ENCODE peak calls at places on chromosomes 6 and 20, in seven cellular contexts. Q, C, K, N, F, O and L are unnamed samples. For H3K27me3, the result is how much of the 10 kb centered on the place peaks cover.

GRCh38 chr20:57596998-57597939 is 23.0 kb downstream of the ZBP1 start:
- DNase-seq in Q (peak), C (peak), K (peak), N (peak), F (peak), O (peak), L (peak)

GRCh38 chr6:15507746-15508145 is 155.1 kb downstream of the DTNBP1 start:
- DNase-seq in Q (no peak), C (no peak), K (no peak), N (no peak), F (no peak), O (no peak), L (no peak)

GRCh38 chr6:50840814-50841192 is 22.1 kb downstream of the TFAP2B start:
- DNase-seq in Q (no peak), C (no peak), K (no peak), N (peak), F (no peak), O (no peak), L (no peak)

GRCh38 chr6:169865346-169866139 is 114.1 kb downstream of the ERMARD start:
- DNase-seq in Q (no peak), C (no peak), K (no peak), N (no peak), F (no peak), O (no peak), L (no peak)

GRCh38 chr20:31661625-31662371 is 24.1 kb downstream of the COX4I2 start:
- DNase-seq in Q (peak), C (peak), K (peak), N (peak), F (peak), O (peak), L (peak)

GRCh38 chr6:170236131-170236851 is 54.6 kb downstream of the DLL1 start:
- DNase-seq in Q (no peak), C (no peak), K (no peak), N (no peak), F (no peak), O (no peak), L (no peak)

GRCh38 chr6:1402369-1402768 is 13.0 kb downstream of the FOXF2 start:
- DNase-seq in Q (no peak), C (no peak), K (no peak), N (no peak), F (no peak), O (no peak), L (no peak)

GRCh38 chr20:14334306-14334930 is 3.0 kb downstream of the FLRT3 start:
- DNase-seq in Q (peak), C (peak), K (peak), N (peak), F (peak), O (no peak), L (peak)

GRCh38 chr6:137792160-137793033 is 74.7 kb upstream of the TNFAIP3 start:
- DNase-seq in Q (no peak), C (no peak), K (no peak), N (no peak), F (no peak), O (no peak), L (no peak)

GRCh38 chr6:142323377-142323776 is 21.6 kb downstream of the ADGRG6 start:
- DNase-seq in Q (no peak), C (no peak), K (no peak), N (no peak), F (peak), O (no peak), L (peak)

GRCh38 chr6:49557177-49557576 is 6.7 kb downstream of the C6orf141 start:
- DNase-seq in Q (no peak), C (no peak), K (no peak), N (no peak), F (no peak), O (no peak), L (no peak)

GRCh38 chr6:135196739-135197510 is 15.8 kb downstream of the MYB start:
- DNase-seq in Q (no peak), C (no peak), K (no peak), N (no peak), F (no peak), O (no peak), L (no peak)

GRCh38 chr20:35601021-35601973 is 14.3 kb upstream of the SPAG4 start:
- DNase-seq in Q (peak), C (peak), K (peak), N (peak), F (peak), O (no peak), L (no peak)

GRCh38 chr20:21396921-21397340 is 395 bp downstream of the NKX2-4 start:
- DNase-seq in Q (peak), C (peak), K (no peak), N (peak), F (peak), O (no peak), L (no peak)

DNA sequence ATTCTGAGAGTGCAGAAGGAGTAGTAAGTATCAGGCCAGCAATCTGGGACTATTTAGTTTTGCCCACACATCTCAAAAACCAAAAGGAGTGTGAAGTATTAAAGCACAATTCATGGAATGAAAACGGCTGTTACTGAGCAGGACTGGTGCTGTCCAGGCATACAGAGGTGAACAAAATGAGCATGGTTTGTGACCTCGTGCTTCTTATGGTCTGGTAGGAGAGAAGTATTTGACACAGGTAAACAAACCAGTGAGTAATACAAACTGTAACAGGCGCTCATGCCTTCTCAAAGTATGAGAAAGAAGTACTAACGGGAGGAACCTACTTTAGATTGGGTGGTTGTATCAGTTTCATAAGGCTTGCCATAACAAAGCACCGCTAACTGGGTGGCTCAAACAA is 17.5 kb upstream of the NRN1 start:
- DNase-seq in Q (no peak), C (no peak), K (no peak), N (no peak), F (no peak), O (no peak), L (no peak)
- H3K27me3 ChIP-seq in Q (under half), C (under half), K (under half), N (under half), F (under half), O (under half), L (under half)

DNA sequence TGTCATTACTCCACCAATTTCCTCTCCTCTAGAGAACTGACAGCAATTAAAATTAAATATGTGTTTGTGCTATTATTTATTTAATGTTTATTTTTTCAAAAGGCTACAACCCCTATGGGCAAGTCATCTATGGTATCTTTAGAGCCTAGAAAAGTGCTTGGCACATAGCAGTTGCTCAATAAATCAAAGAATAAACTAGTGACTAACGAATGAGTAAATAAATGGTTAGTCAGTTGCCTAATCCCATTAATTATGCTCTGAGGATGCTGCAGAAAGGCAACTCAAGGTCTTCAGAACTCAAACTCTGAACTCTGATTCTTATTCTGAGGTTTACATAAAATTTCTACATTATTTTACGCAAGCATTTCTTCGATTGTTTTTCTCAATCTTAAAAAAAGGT is 193.0 kb upstream of the TSHZ2 start:
- DNase-seq in Q (no peak), C (no peak), K (no peak), N (no peak), F (no peak), O (no peak), L (no peak)
- TF ChIP-seq EZH2phosphoT487 in Q (no peak), C (no peak), K (no peak), N (no peak), F (no peak), O (no peak), L (no peak)

DNA sequence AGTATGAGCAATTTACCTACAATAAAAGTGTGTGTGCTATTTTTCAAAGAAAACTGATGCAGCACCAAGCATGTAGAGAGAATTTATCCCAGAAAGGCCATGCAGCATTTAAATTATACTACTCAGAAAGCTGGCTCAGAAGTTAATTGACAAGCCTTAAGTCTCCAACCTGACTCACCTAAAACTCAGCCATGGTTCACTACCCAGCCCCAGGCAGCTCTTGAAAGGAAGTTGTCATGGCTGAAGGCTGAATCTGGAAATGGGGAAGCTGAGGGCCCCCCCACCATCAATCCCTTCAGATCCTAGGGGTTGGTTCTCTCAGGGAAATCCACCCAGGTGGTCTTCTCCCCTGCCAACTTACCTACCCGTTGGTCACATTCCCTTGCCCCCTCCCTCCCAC is 19.7 kb downstream of the PPIL6 start:
- DNase-seq in Q (no peak), C (no peak), K (no peak), N (no peak), F (no peak), O (no peak), L (peak)
- H3K4me3 ChIP-seq in Q (no peak), C (no peak), K (no peak), N (no peak), F (no peak), O (no peak), L (no peak)

GRCh38 chr6:155635416-155635815 is 179.8 kb upstream of the NOX3 start:
- DNase-seq in Q (no peak), C (no peak), K (no peak), N (no peak), F (no peak), O (no peak), L (no peak)
- H3K27me3 ChIP-seq in Q (under half), C (under half), K (under half), N (under half), F (under half), O (under half), L (under half)

GRCh38 chr6:161740486-161740885 is 466.6 kb upstream of the AGPAT4 start:
- DNase-seq in Q (no peak), C (no peak), K (peak), N (no peak), F (no peak), O (no peak), L (no peak)

GRCh38 chr6:161744211-161745067 is 470.6 kb upstream of the AGPAT4 start:
- DNase-seq in Q (peak), C (no peak), K (no peak), N (no peak), F (no peak), O (no peak), L (no peak)

GRCh38 chr6:161745128-161745527 is 471.3 kb upstream of the AGPAT4 start:
- DNase-seq in Q (no peak), C (no peak), K (no peak), N (no peak), F (no peak), O (no peak), L (no peak)

GRCh38 chr6:161745594-161745993 is 471.7 kb upstream of the AGPAT4 start:
- DNase-seq in Q (no peak), C (no peak), K (no peak), N (peak), F (no peak), O (no peak), L (no peak)

DNA sequence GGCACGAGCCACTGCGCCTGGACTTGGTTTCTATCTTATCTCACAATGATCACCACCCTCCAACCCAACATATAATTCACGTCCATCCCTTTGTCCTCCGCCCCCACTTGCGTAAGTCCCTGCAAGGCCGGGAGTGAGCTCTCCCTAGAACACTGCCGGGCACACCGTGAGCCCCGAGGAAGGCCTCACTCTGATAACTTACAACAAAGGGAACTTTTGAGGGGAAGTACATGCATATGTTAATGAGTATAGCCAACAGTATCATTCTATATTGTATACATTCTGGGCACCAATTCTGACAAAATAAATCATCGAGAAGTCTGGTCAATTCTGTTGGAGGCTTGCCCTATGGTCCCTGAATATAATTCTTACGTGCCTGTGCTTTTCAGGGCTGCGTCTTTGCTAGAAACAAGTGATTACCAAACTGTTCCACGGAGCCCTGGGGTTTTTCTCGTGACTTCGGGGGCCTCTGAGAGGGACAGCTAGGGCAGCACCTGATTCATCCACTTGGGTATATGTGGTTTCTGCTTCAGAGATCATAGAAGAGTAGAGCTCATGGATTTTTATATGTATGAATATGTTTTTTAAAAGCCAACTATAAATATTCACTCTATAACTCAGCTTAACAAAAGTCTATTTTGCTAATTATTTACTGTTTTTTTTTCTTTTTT is 469.8 kb upstream of the AGPAT4 start:
- DNase-seq in Q (no peak), C (no peak), K (no peak), N (no peak), F (no peak), O (no peak), L (no peak)
- TF ChIP-seq EZH2phosphoT487 in Q (no peak), C (no peak), K (no peak), N (no peak), F (no peak), O (no peak), L (no peak)

GRCh38 chr6:119071576-119071975 is 6.9 kb downstream of the FAM184A start:
- DNase-seq in Q (no peak), C (no peak), K (no peak), N (no peak), F (peak), O (no peak), L (no peak)

GRCh38 chr6:119066426-119067001 is 11.9 kb downstream of the FAM184A start:
- DNase-seq in Q (no peak), C (no peak), K (no peak), N (no peak), F (no peak), O (no peak), L (no peak)

GRCh38 chr6:119061215-119061614 is 17.2 kb downstream of the FAM184A start:
- DNase-seq in Q (no peak), C (no peak), K (no peak), N (no peak), F (no peak), O (no peak), L (no peak)

GRCh38 chr6:119065382-119065781 is 13.1 kb downstream of the FAM184A start:
- DNase-seq in Q (no peak), C (no peak), K (no peak), N (no peak), F (no peak), O (no peak), L (no peak)

GRCh38 chr6:119067091-119067490 is 11.4 kb downstream of the FAM184A start:
- DNase-seq in Q (no peak), C (no peak), K (no peak), N (no peak), F (no peak), O (no peak), L (no peak)
- H3K4me3 ChIP-seq in Q (no peak), C (no peak), K (no peak), N (no peak), F (no peak), O (no peak), L (no peak)

DNA sequence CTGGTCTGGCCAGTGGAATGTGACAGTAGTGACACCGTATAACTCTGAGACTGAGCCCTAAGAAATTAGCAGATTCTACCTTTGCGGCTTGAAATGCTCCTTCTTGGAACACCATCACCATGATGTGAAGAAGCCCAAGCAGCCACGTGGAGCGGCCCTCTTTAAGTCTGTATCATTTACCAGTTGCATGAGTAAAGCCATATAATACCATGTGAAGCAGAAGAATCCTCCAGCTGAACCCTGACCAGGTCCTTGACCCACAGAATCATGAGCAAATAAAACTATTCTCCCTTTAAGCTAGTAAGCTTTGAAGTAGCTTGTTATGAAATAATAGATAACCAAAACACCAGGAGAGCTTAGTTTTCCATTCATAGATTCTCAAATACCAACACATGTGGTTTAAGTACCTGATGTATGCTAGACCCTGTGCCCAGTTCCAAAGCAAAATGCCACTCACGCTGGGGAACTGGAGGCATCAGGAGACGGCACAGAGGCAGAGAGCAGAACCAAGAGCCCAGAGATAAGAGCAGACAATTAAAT is 56.8 kb upstream of the SLC32A1 start:
- DNase-seq in Q (no peak), C (no peak), K (no peak), N (no peak), F (no peak), O (no peak), L (no peak)
- H3K27me3 ChIP-seq in Q (under half), C (under half), K (under half), N (under half), F (under half), O (under half), L (half or more)

DNA sequence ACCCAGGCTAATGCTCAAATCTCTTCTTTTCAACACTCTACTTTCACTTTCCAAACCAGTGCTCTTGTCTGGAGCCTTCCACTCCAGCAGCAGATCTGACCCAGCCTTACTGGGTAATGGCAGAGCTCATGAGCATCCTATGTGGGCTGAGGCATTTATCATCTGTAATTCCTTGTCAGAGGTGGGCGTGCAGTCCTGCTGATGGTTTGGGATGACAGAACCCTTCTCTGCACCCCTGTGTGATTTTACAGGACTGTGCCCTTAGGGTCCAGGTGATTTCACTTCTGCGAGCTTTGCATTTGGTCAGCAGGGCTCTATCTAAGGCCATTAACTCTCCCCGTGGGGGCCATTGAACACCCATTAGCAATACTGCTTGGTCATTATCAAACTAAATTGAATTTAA is 55.4 kb downstream of the LAMA4 start:
- DNase-seq in Q (peak), C (peak), K (no peak), N (no peak), F (no peak), O (no peak), L (no peak)
- TF ChIP-seq EZH2phosphoT487 in Q (no peak), C (no peak), K (no peak), N (no peak), F (no peak), O (no peak), L (no peak)